ENCODE peak calls at places on chromosomes 5 and 9, in six cellular contexts. One of them, this sample, is unnamed.

GRCh38 chr5:149002761-149003689 is 59.8 kb downstream of the SH3TC2 start:
- DNase-seq in HEK293T: no peak
- DNase-seq in nucleus accumbens: no peak
- DNase-seq in central memory CD8-positive, alpha-beta T cell: no peak
- DNase-seq in stimulated activated CD8-positive, alpha-beta memory T cell treated with anti-CD3 and anti-CD28 coated beads, Interleukin-15, amount 100 ng/mL, for 48 hours: no peak
- DNase-seq in activated CD8-positive, alpha-beta memory T cell treated with anti-CD3 and anti-CD28 coated beads, Interleukin-2, amount 50 U/mL, for 48 hours: no peak
- DNase-seq in this sample: no peak

GRCh38 chr9:77876091-77876490 is 155.5 kb downstream of the GNAQ start:
- DNase-seq in HEK293T: peak
- DNase-seq in nucleus accumbens: no peak
- DNase-seq in central memory CD8-positive, alpha-beta T cell: no peak
- DNase-seq in stimulated activated CD8-positive, alpha-beta memory T cell treated with anti-CD3 and anti-CD28 coated beads, Interleukin-15, amount 100 ng/mL, for 48 hours: no peak
- DNase-seq in activated CD8-positive, alpha-beta memory T cell treated with anti-CD3 and anti-CD28 coated beads, Interleukin-2, amount 50 U/mL, for 48 hours: no peak
- DNase-seq in this sample: no peak

GRCh38 chr9:2085719-2086515 is 70.8 kb downstream of the SMARCA2 start:
- DNase-seq in HEK293T: no peak
- DNase-seq in nucleus accumbens: no peak
- DNase-seq in central memory CD8-positive, alpha-beta T cell: no peak
- DNase-seq in stimulated activated CD8-positive, alpha-beta memory T cell treated with anti-CD3 and anti-CD28 coated beads, Interleukin-15, amount 100 ng/mL, for 48 hours: no peak
- DNase-seq in activated CD8-positive, alpha-beta memory T cell treated with anti-CD3 and anti-CD28 coated beads, Interleukin-2, amount 50 U/mL, for 48 hours: no peak
- DNase-seq in this sample: no peak

GRCh38 chr5:168219515-168220410 is 71.7 kb upstream of the WWC1 start:
- DNase-seq in HEK293T: peak
- DNase-seq in nucleus accumbens: peak
- DNase-seq in central memory CD8-positive, alpha-beta T cell: peak
- DNase-seq in stimulated activated CD8-positive, alpha-beta memory T cell treated with anti-CD3 and anti-CD28 coated beads, Interleukin-15, amount 100 ng/mL, for 48 hours: no peak
- DNase-seq in activated CD8-positive, alpha-beta memory T cell treated with anti-CD3 and anti-CD28 coated beads, Interleukin-2, amount 50 U/mL, for 48 hours: no peak
- DNase-seq in this sample: peak

GRCh38 chr5:113806250-113806649 is 292.8 kb downstream of the YTHDC2 start:
- DNase-seq in HEK293T: no peak
- DNase-seq in nucleus accumbens: no peak
- DNase-seq in central memory CD8-positive, alpha-beta T cell: no peak
- DNase-seq in stimulated activated CD8-positive, alpha-beta memory T cell treated with anti-CD3 and anti-CD28 coated beads, Interleukin-15, amount 100 ng/mL, for 48 hours: no peak
- DNase-seq in activated CD8-positive, alpha-beta memory T cell treated with anti-CD3 and anti-CD28 coated beads, Interleukin-2, amount 50 U/mL, for 48 hours: no peak
- DNase-seq in this sample: peak

GRCh38 chr5:143055596-143056330 is 285.6 kb downstream of the ARHGAP26 start:
- DNase-seq in HEK293T: no peak
- DNase-seq in nucleus accumbens: no peak
- DNase-seq in central memory CD8-positive, alpha-beta T cell: no peak
- DNase-seq in stimulated activated CD8-positive, alpha-beta memory T cell treated with anti-CD3 and anti-CD28 coated beads, Interleukin-15, amount 100 ng/mL, for 48 hours: no peak
- DNase-seq in activated CD8-positive, alpha-beta memory T cell treated with anti-CD3 and anti-CD28 coated beads, Interleukin-2, amount 50 U/mL, for 48 hours: no peak
- DNase-seq in this sample: no peak

GRCh38 chr5:95664204-95664786 is 17.7 kb downstream of the RFESD start:
- DNase-seq in HEK293T: no peak
- DNase-seq in nucleus accumbens: no peak
- DNase-seq in central memory CD8-positive, alpha-beta T cell: no peak
- DNase-seq in stimulated activated CD8-positive, alpha-beta memory T cell treated with anti-CD3 and anti-CD28 coated beads, Interleukin-15, amount 100 ng/mL, for 48 hours: no peak
- DNase-seq in activated CD8-positive, alpha-beta memory T cell treated with anti-CD3 and anti-CD28 coated beads, Interleukin-2, amount 50 U/mL, for 48 hours: no peak
- DNase-seq in this sample: no peak

GRCh38 chr5:177545487-177546261 is 8.7 kb downstream of the FAM193B start:
- DNase-seq in HEK293T: no peak
- DNase-seq in nucleus accumbens: no peak
- DNase-seq in central memory CD8-positive, alpha-beta T cell: no peak
- DNase-seq in stimulated activated CD8-positive, alpha-beta memory T cell treated with anti-CD3 and anti-CD28 coated beads, Interleukin-15, amount 100 ng/mL, for 48 hours: no peak
- DNase-seq in activated CD8-positive, alpha-beta memory T cell treated with anti-CD3 and anti-CD28 coated beads, Interleukin-2, amount 50 U/mL, for 48 hours: no peak
- DNase-seq in this sample: no peak

GRCh38 chr9:108521063-108521462 is 334.7 kb downstream of the ACTL7B start:
- DNase-seq in HEK293T: no peak
- DNase-seq in nucleus accumbens: no peak
- DNase-seq in central memory CD8-positive, alpha-beta T cell: no peak
- DNase-seq in stimulated activated CD8-positive, alpha-beta memory T cell treated with anti-CD3 and anti-CD28 coated beads, Interleukin-15, amount 100 ng/mL, for 48 hours: no peak
- DNase-seq in activated CD8-positive, alpha-beta memory T cell treated with anti-CD3 and anti-CD28 coated beads, Interleukin-2, amount 50 U/mL, for 48 hours: no peak
- DNase-seq in this sample: no peak

GRCh38 chr5:139692605-139693340 is 44.6 kb downstream of the CXXC5 start:
- DNase-seq in HEK293T: no peak
- DNase-seq in nucleus accumbens: no peak
- DNase-seq in central memory CD8-positive, alpha-beta T cell: no peak
- DNase-seq in stimulated activated CD8-positive, alpha-beta memory T cell treated with anti-CD3 and anti-CD28 coated beads, Interleukin-15, amount 100 ng/mL, for 48 hours: no peak
- DNase-seq in activated CD8-positive, alpha-beta memory T cell treated with anti-CD3 and anti-CD28 coated beads, Interleukin-2, amount 50 U/mL, for 48 hours: no peak
- DNase-seq in this sample: no peak

GRCh38 chr5:168552146-168552545 is 23.0 kb downstream of the FBLL1 start:
- DNase-seq in HEK293T: no peak
- DNase-seq in nucleus accumbens: no peak
- DNase-seq in central memory CD8-positive, alpha-beta T cell: no peak
- DNase-seq in stimulated activated CD8-positive, alpha-beta memory T cell treated with anti-CD3 and anti-CD28 coated beads, Interleukin-15, amount 100 ng/mL, for 48 hours: no peak
- DNase-seq in activated CD8-positive, alpha-beta memory T cell treated with anti-CD3 and anti-CD28 coated beads, Interleukin-2, amount 50 U/mL, for 48 hours: no peak
- DNase-seq in this sample: no peak

GRCh38 chr5:139745121-139745799 is 50.3 kb upstream of the PSD2 start:
- DNase-seq in HEK293T: peak
- DNase-seq in nucleus accumbens: no peak
- DNase-seq in central memory CD8-positive, alpha-beta T cell: no peak
- DNase-seq in stimulated activated CD8-positive, alpha-beta memory T cell treated with anti-CD3 and anti-CD28 coated beads, Interleukin-15, amount 100 ng/mL, for 48 hours: no peak
- DNase-seq in activated CD8-positive, alpha-beta memory T cell treated with anti-CD3 and anti-CD28 coated beads, Interleukin-2, amount 50 U/mL, for 48 hours: peak
- DNase-seq in this sample: no peak

GRCh38 chr9:2991292-2991691 is 147.4 kb upstream of the PUM3 start:
- DNase-seq in HEK293T: no peak
- DNase-seq in nucleus accumbens: no peak
- DNase-seq in central memory CD8-positive, alpha-beta T cell: no peak
- DNase-seq in stimulated activated CD8-positive, alpha-beta memory T cell treated with anti-CD3 and anti-CD28 coated beads, Interleukin-15, amount 100 ng/mL, for 48 hours: no peak
- DNase-seq in activated CD8-positive, alpha-beta memory T cell treated with anti-CD3 and anti-CD28 coated beads, Interleukin-2, amount 50 U/mL, for 48 hours: no peak
- DNase-seq in this sample: no peak

GRCh38 chr9:93669116-93669957 is 93.0 kb downstream of the PHF2 start:
- DNase-seq in HEK293T: no peak
- DNase-seq in nucleus accumbens: no peak
- DNase-seq in central memory CD8-positive, alpha-beta T cell: no peak
- DNase-seq in stimulated activated CD8-positive, alpha-beta memory T cell treated with anti-CD3 and anti-CD28 coated beads, Interleukin-15, amount 100 ng/mL, for 48 hours: no peak
- DNase-seq in activated CD8-positive, alpha-beta memory T cell treated with anti-CD3 and anti-CD28 coated beads, Interleukin-2, amount 50 U/mL, for 48 hours: peak
- DNase-seq in this sample: no peak

GRCh38 chr5:16461782-16462181 is 3.8 kb downstream of the ZNF622 start:
- DNase-seq in HEK293T: no peak
- DNase-seq in nucleus accumbens: no peak
- DNase-seq in central memory CD8-positive, alpha-beta T cell: no peak
- DNase-seq in stimulated activated CD8-positive, alpha-beta memory T cell treated with anti-CD3 and anti-CD28 coated beads, Interleukin-15, amount 100 ng/mL, for 48 hours: no peak
- DNase-seq in activated CD8-positive, alpha-beta memory T cell treated with anti-CD3 and anti-CD28 coated beads, Interleukin-2, amount 50 U/mL, for 48 hours: no peak
- DNase-seq in this sample: no peak

GRCh38 chr5:57174128-57174849 is 430 bp downstream of the GPBP1 start:
- DNase-seq in HEK293T: no peak
- DNase-seq in nucleus accumbens: peak
- DNase-seq in central memory CD8-positive, alpha-beta T cell: peak
- DNase-seq in stimulated activated CD8-positive, alpha-beta memory T cell treated with anti-CD3 and anti-CD28 coated beads, Interleukin-15, amount 100 ng/mL, for 48 hours: no peak
- DNase-seq in activated CD8-positive, alpha-beta memory T cell treated with anti-CD3 and anti-CD28 coated beads, Interleukin-2, amount 50 U/mL, for 48 hours: peak
- DNase-seq in this sample: no peak

GRCh38 chr5:127447822-127448221 is 69.6 kb upstream of the PRRC1 start:
- DNase-seq in HEK293T: no peak
- DNase-seq in nucleus accumbens: no peak
- DNase-seq in central memory CD8-positive, alpha-beta T cell: no peak
- DNase-seq in stimulated activated CD8-positive, alpha-beta memory T cell treated with anti-CD3 and anti-CD28 coated beads, Interleukin-15, amount 100 ng/mL, for 48 hours: no peak
- DNase-seq in activated CD8-positive, alpha-beta memory T cell treated with anti-CD3 and anti-CD28 coated beads, Interleukin-2, amount 50 U/mL, for 48 hours: no peak
- DNase-seq in this sample: no peak

GRCh38 chr5:32443145-32443540 is 1.4 kb downstream of the ZFR start:
- DNase-seq in HEK293T: no peak
- DNase-seq in nucleus accumbens: no peak
- DNase-seq in central memory CD8-positive, alpha-beta T cell: no peak
- DNase-seq in stimulated activated CD8-positive, alpha-beta memory T cell treated with anti-CD3 and anti-CD28 coated beads, Interleukin-15, amount 100 ng/mL, for 48 hours: peak
- DNase-seq in activated CD8-positive, alpha-beta memory T cell treated with anti-CD3 and anti-CD28 coated beads, Interleukin-2, amount 50 U/mL, for 48 hours: peak
- DNase-seq in this sample: no peak

GRCh38 chr9:120914953-120915352 is 11.6 kb downstream of the TRAF1 start:
- DNase-seq in HEK293T: no peak
- DNase-seq in nucleus accumbens: no peak
- DNase-seq in central memory CD8-positive, alpha-beta T cell: no peak
- DNase-seq in stimulated activated CD8-positive, alpha-beta memory T cell treated with anti-CD3 and anti-CD28 coated beads, Interleukin-15, amount 100 ng/mL, for 48 hours: no peak
- DNase-seq in activated CD8-positive, alpha-beta memory T cell treated with anti-CD3 and anti-CD28 coated beads, Interleukin-2, amount 50 U/mL, for 48 hours: no peak
- DNase-seq in this sample: no peak

GRCh38 chr5:80245986-80246781 is 9.7 kb downstream of the SERINC5 start:
- DNase-seq in HEK293T: no peak
- DNase-seq in nucleus accumbens: no peak
- DNase-seq in central memory CD8-positive, alpha-beta T cell: no peak
- DNase-seq in stimulated activated CD8-positive, alpha-beta memory T cell treated with anti-CD3 and anti-CD28 coated beads, Interleukin-15, amount 100 ng/mL, for 48 hours: no peak
- DNase-seq in activated CD8-positive, alpha-beta memory T cell treated with anti-CD3 and anti-CD28 coated beads, Interleukin-2, amount 50 U/mL, for 48 hours: no peak
- DNase-seq in this sample: no peak

GRCh38 chr5:107809201-107810034 is 138.7 kb upstream of the EFNA5 start:
- DNase-seq in HEK293T: no peak
- DNase-seq in nucleus accumbens: no peak
- DNase-seq in central memory CD8-positive, alpha-beta T cell: no peak
- DNase-seq in stimulated activated CD8-positive, alpha-beta memory T cell treated with anti-CD3 and anti-CD28 coated beads, Interleukin-15, amount 100 ng/mL, for 48 hours: no peak
- DNase-seq in activated CD8-positive, alpha-beta memory T cell treated with anti-CD3 and anti-CD28 coated beads, Interleukin-2, amount 50 U/mL, for 48 hours: no peak
- DNase-seq in this sample: no peak

GRCh38 chr9:111719541-111719940 is 58.1 kb downstream of the GNG10 start:
- DNase-seq in HEK293T: no peak
- DNase-seq in nucleus accumbens: no peak
- DNase-seq in central memory CD8-positive, alpha-beta T cell: no peak
- DNase-seq in stimulated activated CD8-positive, alpha-beta memory T cell treated with anti-CD3 and anti-CD28 coated beads, Interleukin-15, amount 100 ng/mL, for 48 hours: no peak
- DNase-seq in activated CD8-positive, alpha-beta memory T cell treated with anti-CD3 and anti-CD28 coated beads, Interleukin-2, amount 50 U/mL, for 48 hours: no peak
- DNase-seq in this sample: no peak

GRCh38 chr9:113558632-113559502 is 95.3 kb downstream of the RGS3 start:
- DNase-seq in HEK293T: no peak
- DNase-seq in nucleus accumbens: no peak
- DNase-seq in central memory CD8-positive, alpha-beta T cell: no peak
- DNase-seq in stimulated activated CD8-positive, alpha-beta memory T cell treated with anti-CD3 and anti-CD28 coated beads, Interleukin-15, amount 100 ng/mL, for 48 hours: no peak
- DNase-seq in activated CD8-positive, alpha-beta memory T cell treated with anti-CD3 and anti-CD28 coated beads, Interleukin-2, amount 50 U/mL, for 48 hours: no peak
- DNase-seq in this sample: peak

This sample was measured in hippocampal formation.